ENCODE peak calls at places on chromosome 20, in nine cellular contexts. O is HCT116, E is prostate gland, P is K562, F is esophagus muscularis mucosa, H is endothelial cell of umbilical vein, I is spleen, Q is suprapubic skin, X is HepG2. Z is an unnamed sample.

GRCh38 chr20:38256966-38257365 is 3.6 kb downstream of the KIAA1755 start:
- DNase-seq in O (no peak), E (no peak), P (no peak), F (no peak), H (no peak), I (no peak), Q (no peak), X (no peak), Z (no peak)

GRCh38 chr20:57442888-57443239 is 51.7 kb downstream of the RBM38 start:
- DNase-seq in O (no peak), E (no peak), P (no peak), F (no peak), H (no peak), I (no peak), Q (no peak), X (no peak), Z (no peak)

GRCh38 chr20:7673841-7674240 is 266.4 kb downstream of the HAO1 start:
- DNase-seq in O (no peak), E (no peak), P (no peak), F (no peak), H (no peak), I (no peak), Q (no peak), X (no peak), Z (no peak)

GRCh38 chr20:22430154-22430745 is 154.1 kb downstream of the FOXA2 start:
- DNase-seq in O (no peak), E (no peak), P (peak; percentile 20), F (no peak), H (no peak), I (no peak), Q (no peak), X (peak; percentile 92), Z (no peak)

GRCh38 chr20:56911946-56912345 is 282.8 kb downstream of the TFAP2C start:
- DNase-seq in O (no peak), E (no peak), P (no peak), F (no peak), H (no peak), I (no peak), Q (no peak), X (no peak), Z (no peak)

GRCh38 chr20:25254986-25255680 is 7.2 kb downstream of the PYGB start:
- DNase-seq in O (no peak), E (peak; percentile 85), P (no peak), F (no peak), H (no peak), I (no peak), Q (no peak), X (no peak), Z (peak; percentile 95)

GRCh38 chr20:43537921-43538854 is 20.6 kb upstream of the SGK2 start:
- DNase-seq in O (peak; percentile 24), E (peak; percentile 38), P (peak; percentile 82), F (no peak), H (peak; percentile 59), I (no peak), Q (peak; percentile 66), X (peak; percentile 74), Z (no peak)

GRCh38 chr20:49583669-49584417 is 15.9 kb upstream of the PTGIS start:
- DNase-seq in O (no peak), E (peak; percentile 51), P (peak; percentile 77), F (no peak), H (peak; percentile 92), I (no peak), Q (no peak), X (peak; percentile 97), Z (peak; percentile 96)

GRCh38 chr20:31710423-31711250 is 12.0 kb downstream of the BCL2L1 start:
- DNase-seq in O (no peak), E (peak; percentile 86), P (no peak), F (no peak), H (no peak), I (no peak), Q (peak; percentile 70), X (no peak), Z (no peak)

GRCh38 chr20:50259705-50260479 is 69.3 kb downstream of the CEBPB start:
- DNase-seq in O (no peak), E (no peak), P (no peak), F (no peak), H (no peak), I (no peak), Q (peak; percentile 84), X (no peak), Z (no peak)

GRCh38 chr20:9230406-9230805 is 161.5 kb downstream of the PLCB4 start:
- DNase-seq in O (no peak), E (no peak), P (no peak), F (no peak), H (no peak), I (no peak), Q (no peak), X (no peak), Z (no peak)
- H3K9me3 ChIP-seq in O (no peaks in the 10 kb centered on the region), E (no peaks in the 10 kb centered on the region), P (no peaks in the 10 kb centered on the region), F (no peaks in the 10 kb centered on the region), H (no peaks in the 10 kb centered on the region), I (no peaks in the 10 kb centered on the region), Q (no peaks in the 10 kb centered on the region), X (no peaks in the 10 kb centered on the region), Z (no peaks in the 10 kb centered on the region)

GRCh38 chr20:58676161-58676560 is 16.4 kb upstream of the NPEPL1 start:
- DNase-seq in O (no peak), E (no peak), P (no peak), F (peak; percentile 57), H (no peak), I (no peak), Q (no peak), X (no peak), Z (no peak)
- TF ChIP-seq POLR2AphosphoS5 in O (no peak), E (no peak), P (no peak), F (no peak), H (no peak), I (no peak), Q (no peak), X (no peak), Z (no peak)

GRCh38 chr20:61601853-61602252 is 349.8 kb downstream of the CDH4 start:
- DNase-seq in O (no peak), E (no peak), P (no peak), F (no peak), H (no peak), I (no peak), Q (no peak), X (no peak), Z (no peak)
- H3K9me3 ChIP-seq in O (no peaks in the 10 kb centered on the region), E (no peaks in the 10 kb centered on the region), P (no peaks in the 10 kb centered on the region), F (no peaks in the 10 kb centered on the region), H (peaks cover 11% of the 10 kb centered on the region), I (no peaks in the 10 kb centered on the region), Q (no peaks in the 10 kb centered on the region), X (no peaks in the 10 kb centered on the region), Z (no peaks in the 10 kb centered on the region)

GRCh38 chr20:9478801-9479200 is 35.6 kb upstream of the LAMP5 start:
- DNase-seq in O (no peak), E (no peak), P (no peak), F (no peak), H (no peak), I (no peak), Q (no peak), X (no peak), Z (no peak)
- TF ChIP-seq POLR2AphosphoS5 in O (no peak), E (no peak), P (no peak), F (no peak), H (no peak), I (no peak), Q (no peak), X (no peak), Z (no peak)

DNA sequence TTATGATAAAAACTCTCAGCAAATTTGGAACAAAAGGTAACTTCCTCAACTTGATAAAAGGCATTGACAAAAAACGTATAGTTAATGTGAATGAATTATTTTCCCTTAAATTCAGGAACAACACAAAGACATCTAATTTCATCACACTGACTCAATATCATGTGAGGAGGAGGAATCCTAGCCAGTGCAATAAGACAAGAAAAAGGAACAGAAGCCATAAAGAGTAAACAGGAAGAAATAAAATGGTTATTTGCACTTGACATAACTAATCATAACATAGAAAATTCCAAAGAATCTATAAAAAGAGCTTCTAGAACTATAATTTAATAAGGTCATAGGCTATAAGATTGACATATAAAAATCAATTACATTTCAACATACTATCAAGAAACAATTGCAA is 31.4 kb downstream of the CHD6 start:
- DNase-seq in O (no peak), E (no peak), P (no peak), F (no peak), H (no peak), I (no peak), Q (no peak), X (no peak), Z (no peak)
- H3K9me3 ChIP-seq in O (no peaks in the 10 kb centered on the region), E (no peaks in the 10 kb centered on the region), P (peaks cover 2% of the 10 kb centered on the region), F (peaks cover 4% of the 10 kb centered on the region), H (no peaks in the 10 kb centered on the region), I (peaks cover 19% of the 10 kb centered on the region), Q (peaks cover 10% of the 10 kb centered on the region), X (peaks cover 24% of the 10 kb centered on the region), Z (no peaks in the 10 kb centered on the region)

DNA sequence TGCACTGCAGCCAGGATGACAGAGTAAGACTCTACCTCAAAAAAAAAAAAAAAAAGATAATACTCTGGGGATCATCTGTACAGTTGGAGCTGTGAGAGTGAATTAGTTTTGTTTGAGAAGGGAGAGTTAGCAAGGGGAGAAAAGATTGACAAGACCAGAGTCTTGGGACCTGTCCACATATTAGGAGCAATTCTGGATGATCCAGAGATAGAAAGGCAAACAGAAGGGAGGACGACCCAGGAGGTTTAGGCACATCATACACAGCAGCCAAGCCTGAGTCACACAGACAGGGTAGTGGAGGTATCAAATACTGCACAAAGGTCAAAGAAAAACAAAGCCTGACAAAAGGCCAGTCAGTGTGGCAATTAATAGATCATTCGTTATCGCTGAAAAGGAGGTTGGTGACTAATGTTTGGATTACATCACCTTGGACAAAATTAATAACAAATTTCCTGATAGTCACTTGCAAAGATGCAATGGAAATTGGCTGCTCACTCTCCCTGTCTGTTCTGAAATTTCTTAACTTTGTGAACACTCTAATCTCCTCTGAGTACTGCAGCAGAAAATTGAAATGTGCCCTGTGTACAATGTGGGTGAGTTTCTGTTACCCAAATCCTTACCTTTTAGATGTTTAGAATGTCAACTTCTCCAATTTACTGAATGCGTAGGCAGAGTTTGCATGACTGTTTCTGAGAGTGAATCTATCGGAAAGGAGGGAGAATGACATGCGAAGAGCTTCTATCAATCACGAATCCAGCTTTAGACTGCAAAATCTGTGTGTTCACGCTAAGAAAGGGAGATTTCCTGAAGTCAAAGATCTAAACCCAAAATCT is 105.4 kb downstream of the TSHZ2 start:
- DNase-seq in O (no peak), E (no peak), P (no peak), F (no peak), H (peak; percentile 60), I (no peak), Q (no peak), X (peak; percentile 94), Z (no peak)
- TF ChIP-seq POLR2AphosphoS5 in O (no peak), E (no peak), P (no peak), F (peak; percentile 19), H (no peak), I (no peak), Q (no peak), X (no peak), Z (peak; percentile 13)

DNA sequence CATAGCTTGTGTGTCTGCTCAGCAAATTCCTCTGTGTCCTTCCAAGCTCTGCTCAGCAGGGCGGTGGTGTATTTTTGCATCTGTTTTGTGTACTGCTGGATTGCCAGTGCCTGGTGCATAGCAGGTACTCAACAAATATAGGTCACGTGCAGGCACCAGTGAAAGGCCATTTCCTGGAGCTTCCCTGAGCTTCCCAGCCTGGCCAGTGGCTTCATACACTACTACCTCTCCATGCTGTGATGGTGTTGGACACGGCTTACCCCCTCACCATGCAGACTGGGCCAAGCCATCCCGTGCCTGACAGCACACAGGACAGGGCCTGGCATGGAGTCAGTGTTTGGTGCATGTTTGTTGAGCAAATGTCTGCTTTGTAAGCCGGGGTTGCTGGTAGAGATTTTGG is 7.7 kb upstream of the PHACTR3 start:
- DNase-seq in O (no peak), E (no peak), P (no peak), F (no peak), H (no peak), I (no peak), Q (no peak), X (no peak), Z (no peak)
- H3K9me3 ChIP-seq in O (no peaks in the 10 kb centered on the region), E (no peaks in the 10 kb centered on the region), P (no peaks in the 10 kb centered on the region), F (no peaks in the 10 kb centered on the region), H (no peaks in the 10 kb centered on the region), I (no peaks in the 10 kb centered on the region), Q (no peaks in the 10 kb centered on the region), X (no peaks in the 10 kb centered on the region), Z (no peaks in the 10 kb centered on the region)

Z was measured in vagina.